ENCODE peak calls at places on chromosomes 3 and 15, in five cellular contexts. One of them, this sample, is unnamed.

GRCh38 chr3:142597898-142598297 is 1.7 kb downstream of the PLS1 start:
- DNase-seq in memory B cell: no peak
- DNase-seq in stimulated activated CD8-positive, alpha-beta memory T cell treated with anti-CD3 and anti-CD28 coated beads, Interleukin-2, amount 100 ng/mL, for 1 hour: no peak
- DNase-seq in RCC 7860: no peak
- DNase-seq in HFF-Myc: no peak
- DNase-seq in this sample: no peak

GRCh38 chr3:105152987-105153386 is 213.7 kb upstream of the ALCAM start:
- DNase-seq in memory B cell: no peak
- DNase-seq in stimulated activated CD8-positive, alpha-beta memory T cell treated with anti-CD3 and anti-CD28 coated beads, Interleukin-2, amount 100 ng/mL, for 1 hour: no peak
- DNase-seq in RCC 7860: no peak
- DNase-seq in HFF-Myc: no peak
- DNase-seq in this sample: no peak

GRCh38 chr3:41127414-41127813 is 71.9 kb upstream of the CTNNB1 start:
- DNase-seq in memory B cell: no peak
- DNase-seq in stimulated activated CD8-positive, alpha-beta memory T cell treated with anti-CD3 and anti-CD28 coated beads, Interleukin-2, amount 100 ng/mL, for 1 hour: no peak
- DNase-seq in RCC 7860: no peak
- DNase-seq in HFF-Myc: no peak
- DNase-seq in this sample: no peak

GRCh38 chr3:156691920-156692319 is 17.5 kb downstream of the TIPARP start:
- DNase-seq in memory B cell: no peak
- DNase-seq in stimulated activated CD8-positive, alpha-beta memory T cell treated with anti-CD3 and anti-CD28 coated beads, Interleukin-2, amount 100 ng/mL, for 1 hour: no peak
- DNase-seq in RCC 7860: peak
- DNase-seq in HFF-Myc: peak
- DNase-seq in this sample: no peak

GRCh38 chr3:71702131-71703024 is 22.8 kb downstream of the EIF4E3 start:
- DNase-seq in memory B cell: no peak
- DNase-seq in stimulated activated CD8-positive, alpha-beta memory T cell treated with anti-CD3 and anti-CD28 coated beads, Interleukin-2, amount 100 ng/mL, for 1 hour: no peak
- DNase-seq in RCC 7860: peak
- DNase-seq in HFF-Myc: no peak
- DNase-seq in this sample: no peak

GRCh38 chr3:37272743-37273142 is 98.4 kb upstream of the LRRFIP2 start:
- DNase-seq in memory B cell: no peak
- DNase-seq in stimulated activated CD8-positive, alpha-beta memory T cell treated with anti-CD3 and anti-CD28 coated beads, Interleukin-2, amount 100 ng/mL, for 1 hour: no peak
- DNase-seq in RCC 7860: no peak
- DNase-seq in HFF-Myc: no peak
- DNase-seq in this sample: no peak

GRCh38 chr3:10469406-10470119 is 35.8 kb downstream of the ATP2B2 start:
- DNase-seq in memory B cell: no peak
- DNase-seq in stimulated activated CD8-positive, alpha-beta memory T cell treated with anti-CD3 and anti-CD28 coated beads, Interleukin-2, amount 100 ng/mL, for 1 hour: no peak
- DNase-seq in RCC 7860: no peak
- DNase-seq in HFF-Myc: no peak
- DNase-seq in this sample: no peak

GRCh38 chr15:65198571-65198970 is 12.7 kb downstream of the CILP start:
- DNase-seq in memory B cell: no peak
- DNase-seq in stimulated activated CD8-positive, alpha-beta memory T cell treated with anti-CD3 and anti-CD28 coated beads, Interleukin-2, amount 100 ng/mL, for 1 hour: no peak
- DNase-seq in RCC 7860: no peak
- DNase-seq in HFF-Myc: no peak
- DNase-seq in this sample: no peak

GRCh38 chr15:83940136-83940535 is 286.2 kb downstream of the ADAMTSL3 start:
- DNase-seq in memory B cell: no peak
- DNase-seq in stimulated activated CD8-positive, alpha-beta memory T cell treated with anti-CD3 and anti-CD28 coated beads, Interleukin-2, amount 100 ng/mL, for 1 hour: no peak
- DNase-seq in RCC 7860: no peak
- DNase-seq in HFF-Myc: no peak
- DNase-seq in this sample: no peak

GRCh38 chr15:53978248-53978906 is at the start of gene UNC13C:
- DNase-seq in memory B cell: no peak
- DNase-seq in stimulated activated CD8-positive, alpha-beta memory T cell treated with anti-CD3 and anti-CD28 coated beads, Interleukin-2, amount 100 ng/mL, for 1 hour: no peak
- DNase-seq in RCC 7860: peak
- DNase-seq in HFF-Myc: no peak
- DNase-seq in this sample: no peak

GRCh38 chr3:124928333-124929202 is 6.0 kb downstream of the MUC13 start:
- DNase-seq in memory B cell: peak
- DNase-seq in stimulated activated CD8-positive, alpha-beta memory T cell treated with anti-CD3 and anti-CD28 coated beads, Interleukin-2, amount 100 ng/mL, for 1 hour: peak
- DNase-seq in RCC 7860: peak
- DNase-seq in HFF-Myc: peak
- DNase-seq in this sample: no peak

GRCh38 chr3:37249717-37250116 is 75.3 kb upstream of the LRRFIP2 start:
- DNase-seq in memory B cell: no peak
- DNase-seq in stimulated activated CD8-positive, alpha-beta memory T cell treated with anti-CD3 and anti-CD28 coated beads, Interleukin-2, amount 100 ng/mL, for 1 hour: no peak
- DNase-seq in RCC 7860: no peak
- DNase-seq in HFF-Myc: no peak
- DNase-seq in this sample: no peak

GRCh38 chr3:117761992-117762944 is 1052.7 kb downstream of the TUSC7 start:
- DNase-seq in memory B cell: no peak
- DNase-seq in stimulated activated CD8-positive, alpha-beta memory T cell treated with anti-CD3 and anti-CD28 coated beads, Interleukin-2, amount 100 ng/mL, for 1 hour: no peak
- DNase-seq in RCC 7860: no peak
- DNase-seq in HFF-Myc: no peak
- DNase-seq in this sample: no peak

GRCh38 chr3:115836944-115837343 is 213.6 kb downstream of the GAP43 start:
- DNase-seq in memory B cell: no peak
- DNase-seq in stimulated activated CD8-positive, alpha-beta memory T cell treated with anti-CD3 and anti-CD28 coated beads, Interleukin-2, amount 100 ng/mL, for 1 hour: no peak
- DNase-seq in RCC 7860: peak
- DNase-seq in HFF-Myc: no peak
- DNase-seq in this sample: no peak

GRCh38 chr15:62439543-62440016 is 274.5 kb upstream of the C2CD4B start:
- DNase-seq in memory B cell: no peak
- DNase-seq in stimulated activated CD8-positive, alpha-beta memory T cell treated with anti-CD3 and anti-CD28 coated beads, Interleukin-2, amount 100 ng/mL, for 1 hour: no peak
- DNase-seq in RCC 7860: no peak
- DNase-seq in HFF-Myc: no peak
- DNase-seq in this sample: no peak

GRCh38 chr3:127678611-127679533 is 6.1 kb downstream of the ABTB1 start:
- DNase-seq in memory B cell: no peak
- DNase-seq in stimulated activated CD8-positive, alpha-beta memory T cell treated with anti-CD3 and anti-CD28 coated beads, Interleukin-2, amount 100 ng/mL, for 1 hour: no peak
- DNase-seq in RCC 7860: no peak
- DNase-seq in HFF-Myc: no peak
- DNase-seq in this sample: no peak

GRCh38 chr15:31081568-31082250 is 19.8 kb downstream of the TRPM1 start:
- DNase-seq in memory B cell: no peak
- DNase-seq in stimulated activated CD8-positive, alpha-beta memory T cell treated with anti-CD3 and anti-CD28 coated beads, Interleukin-2, amount 100 ng/mL, for 1 hour: no peak
- DNase-seq in RCC 7860: no peak
- DNase-seq in HFF-Myc: no peak
- DNase-seq in this sample: no peak

GRCh38 chr3:18758047-18758704 is 333.0 kb upstream of the SATB1 start:
- DNase-seq in memory B cell: peak
- DNase-seq in stimulated activated CD8-positive, alpha-beta memory T cell treated with anti-CD3 and anti-CD28 coated beads, Interleukin-2, amount 100 ng/mL, for 1 hour: peak
- DNase-seq in RCC 7860: peak
- DNase-seq in HFF-Myc: no peak
- DNase-seq in this sample: no peak

GRCh38 chr3:151168269-151169094 is 34.5 kb downstream of the GPR171 start:
- DNase-seq in memory B cell: peak
- DNase-seq in stimulated activated CD8-positive, alpha-beta memory T cell treated with anti-CD3 and anti-CD28 coated beads, Interleukin-2, amount 100 ng/mL, for 1 hour: peak
- DNase-seq in RCC 7860: peak
- DNase-seq in HFF-Myc: no peak
- DNase-seq in this sample: peak

GRCh38 chr3:151483961-151484360 is 23.1 kb upstream of the IGSF10 start:
- DNase-seq in memory B cell: no peak
- DNase-seq in stimulated activated CD8-positive, alpha-beta memory T cell treated with anti-CD3 and anti-CD28 coated beads, Interleukin-2, amount 100 ng/mL, for 1 hour: no peak
- DNase-seq in RCC 7860: no peak
- DNase-seq in HFF-Myc: no peak
- DNase-seq in this sample: no peak

GRCh38 chr3:45546636-45547201 is 47.8 kb upstream of the LIMD1 start:
- DNase-seq in memory B cell: no peak
- DNase-seq in stimulated activated CD8-positive, alpha-beta memory T cell treated with anti-CD3 and anti-CD28 coated beads, Interleukin-2, amount 100 ng/mL, for 1 hour: no peak
- DNase-seq in RCC 7860: no peak
- DNase-seq in HFF-Myc: no peak
- DNase-seq in this sample: no peak

GRCh38 chr3:107265526-107265925 is 111.7 kb upstream of the CCDC54 start:
- DNase-seq in memory B cell: no peak
- DNase-seq in stimulated activated CD8-positive, alpha-beta memory T cell treated with anti-CD3 and anti-CD28 coated beads, Interleukin-2, amount 100 ng/mL, for 1 hour: no peak
- DNase-seq in RCC 7860: no peak
- DNase-seq in HFF-Myc: no peak
- DNase-seq in this sample: no peak

GRCh38 chr15:40489274-40490175 is 18.7 kb downstream of the CHST14 start:
- DNase-seq in memory B cell: no peak
- DNase-seq in stimulated activated CD8-positive, alpha-beta memory T cell treated with anti-CD3 and anti-CD28 coated beads, Interleukin-2, amount 100 ng/mL, for 1 hour: no peak
- DNase-seq in RCC 7860: no peak
- DNase-seq in HFF-Myc: no peak
- DNase-seq in this sample: no peak

GRCh38 chr3:24389108-24390090 is 105.3 kb downstream of the THRB start:
- DNase-seq in memory B cell: no peak
- DNase-seq in stimulated activated CD8-positive, alpha-beta memory T cell treated with anti-CD3 and anti-CD28 coated beads, Interleukin-2, amount 100 ng/mL, for 1 hour: no peak
- DNase-seq in RCC 7860: no peak
- DNase-seq in HFF-Myc: no peak
- DNase-seq in this sample: no peak

GRCh38 chr3:66498718-66499611 is 1.9 kb downstream of the LRIG1 start:
- DNase-seq in memory B cell: no peak
- DNase-seq in stimulated activated CD8-positive, alpha-beta memory T cell treated with anti-CD3 and anti-CD28 coated beads, Interleukin-2, amount 100 ng/mL, for 1 hour: no peak
- DNase-seq in RCC 7860: no peak
- DNase-seq in HFF-Myc: no peak
- DNase-seq in this sample: no peak

GRCh38 chr3:171248426-171249115 is 211.6 kb downstream of the TNIK start:
- DNase-seq in memory B cell: no peak
- DNase-seq in stimulated activated CD8-positive, alpha-beta memory T cell treated with anti-CD3 and anti-CD28 coated beads, Interleukin-2, amount 100 ng/mL, for 1 hour: no peak
- DNase-seq in RCC 7860: no peak
- DNase-seq in HFF-Myc: no peak
- DNase-seq in this sample: no peak

GRCh38 chr3:184523825-184524615 is 37.6 kb upstream of the EPHB3 start:
- DNase-seq in memory B cell: peak
- DNase-seq in stimulated activated CD8-positive, alpha-beta memory T cell treated with anti-CD3 and anti-CD28 coated beads, Interleukin-2, amount 100 ng/mL, for 1 hour: no peak
- DNase-seq in RCC 7860: no peak
- DNase-seq in HFF-Myc: peak
- DNase-seq in this sample: no peak

GRCh38 chr3:128663151-128663550 is 12.5 kb upstream of the RPN1 start:
- DNase-seq in memory B cell: no peak
- DNase-seq in stimulated activated CD8-positive, alpha-beta memory T cell treated with anti-CD3 and anti-CD28 coated beads, Interleukin-2, amount 100 ng/mL, for 1 hour: no peak
- DNase-seq in RCC 7860: no peak
- DNase-seq in HFF-Myc: no peak
- DNase-seq in this sample: no peak

GRCh38 chr15:39255760-39256159 is 325.1 kb upstream of the THBS1 start:
- DNase-seq in memory B cell: no peak
- DNase-seq in stimulated activated CD8-positive, alpha-beta memory T cell treated with anti-CD3 and anti-CD28 coated beads, Interleukin-2, amount 100 ng/mL, for 1 hour: no peak
- DNase-seq in RCC 7860: no peak
- DNase-seq in HFF-Myc: no peak
- DNase-seq in this sample: no peak

GRCh38 chr15:99620178-99620577 is 54.4 kb downstream of the MEF2A start:
- DNase-seq in memory B cell: no peak
- DNase-seq in stimulated activated CD8-positive, alpha-beta memory T cell treated with anti-CD3 and anti-CD28 coated beads, Interleukin-2, amount 100 ng/mL, for 1 hour: no peak
- DNase-seq in RCC 7860: no peak
- DNase-seq in HFF-Myc: no peak
- DNase-seq in this sample: no peak

GRCh38 chr3:137988152-137988551 is 21.8 kb upstream of the CLDN18 start:
- DNase-seq in memory B cell: no peak
- DNase-seq in stimulated activated CD8-positive, alpha-beta memory T cell treated with anti-CD3 and anti-CD28 coated beads, Interleukin-2, amount 100 ng/mL, for 1 hour: no peak
- DNase-seq in RCC 7860: no peak
- DNase-seq in HFF-Myc: no peak
- DNase-seq in this sample: no peak

GRCh38 chr15:38563723-38564519 is 693 bp downstream of the RASGRP1 start:
- DNase-seq in memory B cell: peak
- DNase-seq in stimulated activated CD8-positive, alpha-beta memory T cell treated with anti-CD3 and anti-CD28 coated beads, Interleukin-2, amount 100 ng/mL, for 1 hour: peak
- DNase-seq in RCC 7860: peak
- DNase-seq in HFF-Myc: no peak
- DNase-seq in this sample: no peak

GRCh38 chr15:71279757-71280141 is 164.5 kb downstream of the THSD4 start:
- DNase-seq in memory B cell: no peak
- DNase-seq in stimulated activated CD8-positive, alpha-beta memory T cell treated with anti-CD3 and anti-CD28 coated beads, Interleukin-2, amount 100 ng/mL, for 1 hour: no peak
- DNase-seq in RCC 7860: no peak
- DNase-seq in HFF-Myc: no peak
- DNase-seq in this sample: no peak

GRCh38 chr15:100580414-100580813 is 21.6 kb downstream of the LINS1 start:
- DNase-seq in memory B cell: no peak
- DNase-seq in stimulated activated CD8-positive, alpha-beta memory T cell treated with anti-CD3 and anti-CD28 coated beads, Interleukin-2, amount 100 ng/mL, for 1 hour: no peak
- DNase-seq in RCC 7860: no peak
- DNase-seq in HFF-Myc: no peak
- DNase-seq in this sample: no peak